ENCODE peak calls at places on chromosomes 11 and 22, in eight cellular contexts. U, H, T, S, R, O, E and K are unnamed samples.

GRCh38 chr11:14972581-14973490 is 685 bp upstream of the CALCA start:
- DNase-seq in U (no peak), H (peak), T (no peak), S (no peak), R (no peak), O (no peak), E (no peak), K (no peak)

GRCh38 chr11:31761636-31762035 is 49.5 kb downstream of the PAX6 start:
- DNase-seq in U (no peak), H (no peak), T (no peak), S (no peak), R (no peak), O (no peak), E (no peak), K (no peak)

GRCh38 chr22:30596199-30596598 is 4.5 kb upstream of the PES1 start:
- DNase-seq in U (no peak), H (no peak), T (no peak), S (no peak), R (no peak), O (no peak), E (no peak), K (no peak)

GRCh38 chr11:120810251-120810650 is 213.7 kb upstream of the TBCEL start:
- DNase-seq in U (no peak), H (no peak), T (no peak), S (peak), R (no peak), O (no peak), E (no peak), K (peak)

GRCh38 chr11:119643878-119644225 is 85.1 kb downstream of the NECTIN1 start:
- DNase-seq in U (no peak), H (no peak), T (no peak), S (no peak), R (no peak), O (no peak), E (no peak), K (no peak)

GRCh38 chr22:24514241-24515024 is 19.3 kb downstream of the UPB1 start:
- DNase-seq in U (no peak), H (no peak), T (no peak), S (no peak), R (no peak), O (no peak), E (no peak), K (no peak)

GRCh38 chr11:21810650-21811049 is 382.2 kb upstream of the ANO5 start:
- DNase-seq in U (no peak), H (no peak), T (no peak), S (no peak), R (no peak), O (no peak), E (no peak), K (no peak)

GRCh38 chr11:79366218-79366617 is 74.6 kb downstream of the TENM4 start:
- DNase-seq in U (no peak), H (peak), T (no peak), S (no peak), R (no peak), O (no peak), E (no peak), K (no peak)

GRCh38 chr22:19843107-19843856 is 11.4 kb downstream of the GNB1L start:
- DNase-seq in U (no peak), H (no peak), T (peak), S (no peak), R (no peak), O (peak), E (no peak), K (no peak)

GRCh38 chr11:12792590-12792989 is 118.4 kb downstream of the TEAD1 start:
- DNase-seq in U (no peak), H (no peak), T (no peak), S (peak), R (no peak), O (no peak), E (no peak), K (peak)

GRCh38 chr11:125025968-125026367 is 37.1 kb upstream of the SLC37A2 start:
- DNase-seq in U (no peak), H (no peak), T (no peak), S (no peak), R (no peak), O (no peak), E (no peak), K (no peak)

GRCh38 chr22:42648368-42649260 is 578 bp downstream of the CYB5R3 start:
- DNase-seq in U (no peak), H (no peak), T (no peak), S (peak), R (peak), O (no peak), E (peak), K (peak)

GRCh38 chr22:26616650-26617049 is 1.2 kb downstream of the CRYBB1 start:
- DNase-seq in U (no peak), H (no peak), T (no peak), S (no peak), R (no peak), O (no peak), E (no peak), K (no peak)

GRCh38 chr11:118618115-118618990 is 10.9 kb downstream of the PHLDB1 start:
- DNase-seq in U (peak), H (peak), T (peak), S (peak), R (peak), O (peak), E (no peak), K (peak)

GRCh38 chr22:22738959-22739585 is 94.7 kb downstream of the GGTLC2 start:
- DNase-seq in U (no peak), H (no peak), T (no peak), S (no peak), R (no peak), O (no peak), E (no peak), K (no peak)

GRCh38 chr11:104159356-104159755 is 4.6 kb downstream of the PDGFD start:
- DNase-seq in U (no peak), H (no peak), T (no peak), S (no peak), R (no peak), O (no peak), E (no peak), K (peak)

GRCh38 chr11:104161751-104162450 is 2.0 kb downstream of the PDGFD start:
- DNase-seq in U (no peak), H (no peak), T (no peak), S (peak), R (no peak), O (no peak), E (no peak), K (no peak)

GRCh38 chr11:104164028-104164520 is at the start of gene PDGFD:
- DNase-seq in U (peak), H (peak), T (peak), S (peak), R (peak), O (peak), E (peak), K (peak)

GRCh38 chr11:104165014-104165413 is 1.1 kb upstream of the PDGFD start:
- DNase-seq in U (no peak), H (no peak), T (no peak), S (no peak), R (no peak), O (no peak), E (no peak), K (no peak)

DNA sequence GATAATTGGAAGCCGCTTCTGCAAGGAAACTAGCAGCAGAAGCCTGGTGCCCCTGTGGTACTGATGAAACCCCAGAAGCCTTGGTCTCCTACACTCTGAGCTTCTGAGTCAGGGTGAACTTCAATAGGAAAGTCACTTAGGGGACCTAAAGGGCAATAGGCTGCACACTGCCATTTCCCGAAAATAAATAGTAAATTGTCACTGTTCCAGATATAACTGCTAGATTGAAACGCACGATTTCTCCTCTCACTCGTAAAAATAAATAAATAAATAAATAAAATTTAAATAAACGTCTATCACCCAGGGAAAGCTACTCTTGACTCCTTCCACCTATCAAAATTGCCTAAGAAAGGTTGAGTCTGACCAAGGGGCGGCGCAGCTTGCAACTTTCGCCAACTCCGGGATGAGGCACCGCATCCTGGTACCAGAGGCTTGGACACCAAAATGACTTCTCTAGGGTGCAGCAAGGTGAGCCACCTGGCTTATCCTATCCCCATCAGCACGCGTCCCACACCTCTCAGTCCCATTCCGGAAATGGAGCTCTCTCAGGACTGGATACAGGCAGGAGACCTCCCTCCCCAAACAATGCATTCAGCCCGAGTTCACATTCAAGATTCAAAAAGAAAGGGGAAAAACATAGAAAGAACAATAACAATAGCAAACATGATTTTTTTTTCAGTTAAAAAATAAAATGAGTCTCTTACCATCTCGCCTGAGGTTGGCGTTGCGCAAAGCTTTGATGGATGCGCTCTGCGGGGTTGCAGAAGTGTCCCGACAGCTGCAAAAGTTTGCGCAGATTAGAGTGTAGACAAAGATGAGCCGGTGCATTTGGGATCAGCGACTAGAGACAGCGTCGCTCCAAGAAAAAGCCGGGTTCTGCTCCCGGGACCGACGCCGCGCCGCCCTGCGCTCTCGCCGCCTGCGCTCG is 583 bp downstream of the PDGFD start:
- DNase-seq in U (peak), H (peak), T (no peak), S (peak), R (no peak), O (no peak), E (no peak), K (peak)
- TF ChIP-seq CTCF in U (no peak), H (peak), T (no peak), S (no peak), R (no peak), O (no peak), E (no peak), K (peak)

GRCh38 chr11:62752994-62753735 is 795 bp downstream of the ZBTB3 start:
- DNase-seq in U (no peak), H (no peak), T (no peak), S (no peak), R (no peak), O (no peak), E (peak), K (no peak)
- H3K4me3 ChIP-seq in U (peak), H (peak), T (peak), S (peak), R (peak), O (peak), E (peak), K (peak)

GRCh38 chr11:128886401-128887119 is 4.6 kb upstream of the KCNJ5 start:
- DNase-seq in U (no peak), H (peak), T (no peak), S (no peak), R (no peak), O (no peak), E (no peak), K (no peak)
- TF ChIP-seq CTCF in U (no peak), H (peak), T (no peak), S (no peak), R (no peak), O (no peak), E (no peak), K (peak)

DNA sequence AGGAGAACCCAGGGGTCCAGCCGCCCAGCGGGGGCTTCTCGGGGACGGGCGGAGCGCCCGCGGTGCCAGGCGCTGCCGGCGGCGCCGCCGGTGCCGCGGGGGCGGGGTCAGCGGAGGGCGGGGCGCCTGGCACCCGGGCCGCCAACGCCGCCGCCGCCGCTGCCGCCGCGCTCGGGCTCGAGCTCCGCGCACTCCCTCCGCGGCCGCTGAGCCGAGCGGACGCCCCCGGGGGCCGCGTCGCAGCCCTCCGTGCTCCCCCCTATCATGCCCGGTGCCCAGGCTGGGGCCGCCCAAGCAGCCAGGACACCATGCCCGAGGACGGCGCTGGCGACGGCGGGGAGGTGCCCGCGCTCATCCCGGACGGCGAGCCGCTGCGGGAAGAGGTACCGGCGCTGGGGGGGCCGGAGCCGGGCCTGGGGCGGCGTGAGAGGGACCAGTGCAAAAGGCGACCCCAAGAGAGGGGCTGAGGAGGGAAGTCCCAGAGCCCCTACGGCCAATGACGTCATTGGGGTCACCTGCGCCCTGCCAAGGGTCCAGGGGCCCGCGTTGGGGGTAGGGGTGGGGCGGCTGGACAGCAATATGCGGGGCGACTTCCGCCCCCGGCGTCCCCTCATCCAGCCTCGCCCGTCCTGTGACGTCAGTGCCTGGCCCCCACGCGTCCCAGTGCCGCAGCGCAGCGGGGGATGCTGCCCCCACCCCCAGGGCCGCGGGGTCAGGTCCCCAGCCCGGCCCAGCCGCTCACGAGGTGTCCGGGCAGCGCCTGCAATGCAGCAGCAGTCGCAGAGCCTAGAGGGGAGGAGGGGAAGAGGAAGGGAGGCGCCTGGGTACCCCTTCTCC is at the start of gene TMEM151A:
- DNase-seq in U (no peak), H (peak), T (no peak), S (no peak), R (no peak), O (no peak), E (no peak), K (no peak)
- H3K4me3 ChIP-seq in U (peak), H (peak), T (peak), S (no peak), R (no peak), O (peak), E (no peak), K (no peak)

DNA sequence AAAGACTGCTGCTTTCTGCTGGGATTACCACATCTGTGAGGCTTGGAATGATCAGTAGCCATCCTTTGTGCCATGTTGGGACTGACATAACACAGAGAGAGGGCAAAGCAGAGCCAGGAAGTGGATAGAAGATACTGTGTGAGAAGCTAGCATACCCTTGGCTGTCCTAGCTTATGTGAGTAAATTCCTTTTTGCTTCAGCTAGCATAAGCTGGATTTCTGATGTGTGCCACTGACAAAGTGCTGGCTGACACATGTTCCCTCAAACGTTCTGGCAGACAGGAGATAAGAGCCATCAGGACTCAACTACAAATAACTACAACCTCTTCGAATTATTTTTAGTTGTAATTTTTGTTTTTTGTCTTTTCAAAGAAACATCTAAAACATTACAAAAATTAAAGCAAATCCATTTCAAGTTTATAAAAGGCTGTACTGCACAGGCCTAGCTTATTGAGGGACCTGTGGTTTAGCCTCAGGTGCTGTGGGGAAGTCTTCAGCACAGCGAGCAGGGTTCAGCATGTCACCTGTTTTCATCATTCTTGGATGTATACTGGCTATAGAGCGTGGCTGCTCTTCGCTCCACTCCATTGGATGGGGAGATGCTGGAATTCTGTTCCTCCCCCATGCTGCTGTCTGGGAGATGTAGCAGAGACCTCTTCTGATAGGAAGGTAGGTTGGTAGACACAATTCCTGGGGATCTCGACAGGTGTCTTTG is 120.9 kb downstream of the SWAP70 start:
- DNase-seq in U (no peak), H (no peak), T (peak), S (peak), R (no peak), O (no peak), E (no peak), K (no peak)
- TF ChIP-seq CTCF in U (no peak), H (no peak), T (no peak), S (no peak), R (no peak), O (no peak), E (no peak), K (no peak)

DNA sequence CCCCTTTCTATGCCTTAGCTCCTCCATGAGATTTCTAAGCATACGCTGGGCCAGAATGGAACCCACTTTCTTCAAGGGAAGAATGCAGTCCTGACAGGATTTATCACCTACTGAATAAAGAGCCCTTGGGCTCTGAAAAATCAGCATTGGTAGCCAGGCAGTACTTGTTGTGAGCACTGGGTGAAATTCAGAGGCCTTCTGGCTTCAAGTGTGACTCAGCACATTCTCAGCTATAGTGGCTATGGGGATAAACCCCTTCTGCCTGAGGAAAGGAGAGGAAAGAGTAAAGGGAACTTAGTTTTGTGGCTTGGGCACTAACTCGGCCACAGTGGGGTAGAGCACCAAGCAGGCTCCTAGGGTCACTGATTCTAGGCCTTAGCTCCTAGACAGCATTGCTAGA is 574.8 kb downstream of the JRKL start:
- DNase-seq in U (no peak), H (peak), T (no peak), S (peak), R (no peak), O (no peak), E (no peak), K (no peak)
- H3K4me3 ChIP-seq in U (no peak), H (no peak), T (no peak), S (no peak), R (no peak), O (no peak), E (no peak), K (no peak)

GRCh38 chr11:67483498-67483798 is 622 bp downstream of the AIP start:
- DNase-seq in U (no peak), H (no peak), T (no peak), S (no peak), R (no peak), O (no peak), E (no peak), K (no peak)

GRCh38 chr11:67484847-67485311 is 2.1 kb downstream of the AIP start:
- DNase-seq in U (no peak), H (peak), T (no peak), S (no peak), R (no peak), O (peak), E (peak), K (no peak)

GRCh38 chr11:67482275-67482735 is 521 bp upstream of the AIP start:
- DNase-seq in U (no peak), H (no peak), T (no peak), S (no peak), R (no peak), O (no peak), E (no peak), K (no peak)

GRCh38 chr11:67483901-67484665 is 1.3 kb downstream of the AIP start:
- DNase-seq in U (no peak), H (peak), T (no peak), S (no peak), R (no peak), O (no peak), E (peak), K (no peak)

DNA sequence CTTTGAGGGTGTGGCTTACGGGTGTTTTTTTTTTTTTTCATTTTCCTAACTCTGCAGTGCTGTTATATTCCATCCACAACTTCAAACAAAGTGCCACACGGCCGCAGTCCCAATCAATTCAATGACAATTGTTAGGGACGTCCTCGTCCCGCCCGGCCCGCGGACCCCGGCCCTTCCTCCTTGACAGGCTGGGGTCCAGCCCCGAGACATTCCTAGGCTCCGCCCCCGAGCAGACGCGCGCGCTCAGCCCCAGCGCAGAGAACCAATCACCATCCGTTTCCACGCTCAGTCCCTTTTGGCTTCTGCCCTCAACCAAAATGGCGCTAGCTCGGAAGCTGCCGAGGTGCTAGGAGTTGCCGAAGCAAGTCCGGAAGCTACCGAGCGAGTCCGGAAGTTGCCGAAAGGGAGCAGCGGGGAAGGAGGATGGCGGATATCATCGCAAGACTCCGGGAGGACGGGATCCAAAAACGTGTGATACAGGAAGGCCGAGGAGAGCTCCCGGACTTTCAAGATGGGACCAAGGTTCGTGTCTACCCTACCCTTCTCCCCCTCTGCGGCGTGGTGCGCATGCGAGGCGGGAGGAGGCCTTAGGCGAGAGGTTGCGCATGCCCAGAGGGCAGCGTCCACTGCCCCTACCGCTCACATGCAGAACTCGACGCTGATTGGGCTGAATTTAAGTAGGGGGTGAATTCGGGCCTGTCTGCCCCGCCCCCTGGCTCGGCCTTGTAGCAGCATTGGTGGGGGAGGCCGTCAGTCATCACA is at the start of gene AIP:
- DNase-seq in U (peak), H (peak), T (peak), S (peak), R (peak), O (peak), E (peak), K (peak)
- TF ChIP-seq CTCF in U (no peak), H (peak), T (no peak), S (peak), R (peak), O (no peak), E (no peak), K (no peak)

GRCh38 chr11:59173964-59174663 is 2.2 kb downstream of the DTX4 start:
- DNase-seq in U (no peak), H (peak), T (no peak), S (peak), R (peak), O (peak), E (no peak), K (no peak)
- H3K4me3 ChIP-seq in U (peak), H (peak), T (no peak), S (peak), R (no peak), O (peak), E (no peak), K (no peak)